ENCODE peak calls at places on chromosome 18, in seven cellular contexts. X is adipocyte, N is GM23248, R is Peyer's patch, O is upper lobe of right lung, E is astrocyte, C is cardiac muscle cell. T is an unnamed sample. For H3K27me3, the result is how much of the 10 kb centered on the place peaks cover.

GRCh38 chr18:26468931-26469340 is 79.4 kb downstream of the KCTD1 start:
- DNase-seq in X (no peak), N (no peak), E (no peak), O (no peak), R (no peak), C (no peak), T (no peak)

GRCh38 chr18:10041180-10041579 is 127.4 kb downstream of the VAPA start:
- DNase-seq in O (no peak), N (no peak), C (peak), R (peak), E (no peak), X (peak), T (no peak)

GRCh38 chr18:7272268-7273049 is 41.6 kb downstream of the LRRC30 start:
- DNase-seq in E (peak), X (peak), N (peak), R (peak), C (peak), O (peak), T (peak)

GRCh38 chr18:59616501-59616900 is 80.7 kb downstream of the CCBE1 start:
- DNase-seq in R (no peak), E (peak), N (no peak), C (peak), O (no peak), X (no peak), T (peak)

GRCh38 chr18:22286576-22286975 is 117.2 kb downstream of the GATA6 start:
- DNase-seq in C (peak), N (peak), R (peak), X (no peak), E (peak), O (peak), T (peak)

GRCh38 chr18:69580107-69580506 is 179.4 kb downstream of the DOK6 start:
- DNase-seq in O (no peak), X (peak), R (no peak), E (no peak), N (peak), C (peak), T (no peak)

GRCh38 chr18:41461058-41461560 is 493.9 kb upstream of the PIK3C3 start:
- DNase-seq in E (no peak), X (no peak), O (no peak), N (no peak), C (no peak), R (no peak), T (no peak)

GRCh38 chr18:1505856-1506255 is 601.2 kb downstream of the ADCYAP1 start:
- DNase-seq in E (no peak), N (no peak), O (no peak), X (no peak), C (no peak), R (no peak), T (no peak)

GRCh38 chr18:58335821-58336220 is 291.8 kb downstream of the NEDD4L start:
- DNase-seq in X (peak), O (no peak), E (peak), R (no peak), C (no peak), N (no peak), T (no peak)

GRCh38 chr18:70322928-70323327 is 34.1 kb downstream of the SOCS6 start:
- DNase-seq in E (peak), R (no peak), O (no peak), N (peak), C (peak), X (peak), T (peak)

GRCh38 chr18:58272779-58273500 is 228.9 kb downstream of the NEDD4L start:
- DNase-seq in E (no peak), C (no peak), N (peak), R (no peak), O (no peak), X (no peak), T (no peak)

GRCh38 chr18:8747440-8747937 is 42.1 kb downstream of the MTCL1 start:
- DNase-seq in N (peak), R (no peak), E (peak), O (no peak), C (peak), X (peak), T (no peak)

GRCh38 chr18:76328145-76328544 is 166.9 kb downstream of the ZNF516 start:
- DNase-seq in O (no peak), R (no peak), N (no peak), E (no peak), C (no peak), X (no peak), T (no peak)

GRCh38 chr18:476368-476767 is 24.1 kb downstream of the COLEC12 start:
- DNase-seq in O (no peak), X (no peak), C (no peak), N (no peak), E (no peak), R (no peak), T (no peak)

GRCh38 chr18:22550366-22550765 is 132.7 kb upstream of the CTAGE1 start:
- DNase-seq in R (no peak), N (peak), C (no peak), X (no peak), E (peak), O (no peak), T (peak)

DNA sequence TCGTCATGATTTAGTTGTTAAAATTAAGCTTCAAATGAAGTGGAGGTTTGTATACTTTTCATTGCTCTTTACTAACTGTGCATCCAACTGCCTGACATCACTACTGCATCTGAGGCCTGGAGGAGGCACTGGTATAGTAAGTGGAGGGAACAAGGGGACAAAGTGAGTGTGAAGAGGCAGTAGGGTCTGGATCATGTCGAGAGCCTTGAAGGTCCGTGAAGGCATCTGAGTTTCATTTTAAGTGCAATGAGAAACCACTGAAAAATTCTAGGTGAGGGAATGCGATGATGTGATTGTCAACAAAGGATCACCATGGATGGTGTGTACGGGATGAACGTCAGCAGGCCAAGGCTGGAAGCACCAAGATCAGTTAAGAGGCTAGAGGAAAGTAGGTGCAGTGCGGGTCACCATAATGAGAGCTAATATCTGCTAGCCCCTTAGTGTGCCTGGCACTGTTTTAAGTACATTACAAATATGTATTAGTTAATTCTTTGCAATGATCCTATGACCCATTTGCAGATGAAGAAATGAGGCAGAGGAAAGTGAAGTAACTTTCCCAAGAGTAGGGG is 96.1 kb downstream of the CABYR start:
- DNase-seq in R (no peak), X (no peak), E (no peak), N (no peak), C (peak), O (no peak), T (no peak)
- H3K27me3 ChIP-seq in R (under half), X (under half), E (under half), N (under half), C (under half), O (under half), T (under half)

DNA sequence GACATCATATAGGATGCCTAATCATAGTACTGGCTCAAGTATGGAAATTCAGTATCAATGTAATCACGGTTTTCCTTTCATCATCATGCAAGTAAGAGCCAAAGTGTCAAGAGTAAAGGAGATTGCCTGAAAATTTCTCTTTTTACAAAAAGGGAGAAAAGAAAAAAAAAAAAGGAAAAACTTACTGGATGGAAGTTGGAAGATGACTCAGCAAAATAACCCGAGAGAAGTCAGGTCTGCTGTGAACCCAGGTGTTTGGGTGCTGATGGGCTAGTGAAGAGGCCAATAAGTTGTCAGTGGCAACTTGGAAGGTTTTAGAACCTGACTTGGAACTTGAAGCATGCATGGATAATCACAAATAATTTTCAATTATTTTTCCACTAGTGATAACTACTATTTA is 441.9 kb upstream of the SLC14A2 start:
- DNase-seq in X (no peak), E (no peak), C (no peak), O (no peak), N (no peak), R (no peak), T (no peak)
- H3K27me3 ChIP-seq in X (under half), E (under half), C (half or more), O (under half), N (under half), R (under half), T (under half)

DNA sequence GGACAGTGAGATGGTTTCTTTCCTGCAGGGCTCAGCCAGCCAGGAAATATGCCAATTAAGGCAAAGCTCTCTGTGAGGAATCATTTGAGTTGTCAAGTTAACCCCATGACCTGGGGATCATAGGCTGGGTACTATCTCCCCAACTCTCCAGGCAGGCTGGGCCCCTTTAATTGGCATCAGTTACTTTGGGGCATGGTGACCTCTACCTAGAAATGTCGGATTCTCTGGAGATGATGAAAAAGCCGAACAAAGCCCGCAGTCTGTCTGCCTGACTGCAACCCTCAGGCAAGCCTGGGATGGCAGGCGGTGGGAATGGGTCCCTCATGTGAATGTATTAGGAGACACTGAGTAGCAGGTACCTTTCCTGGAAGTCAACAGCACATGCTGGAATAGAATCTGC is 193.5 kb upstream of the SMAD2 start:
- DNase-seq in C (no peak), R (no peak), N (no peak), X (no peak), E (no peak), O (no peak), T (no peak)
- H3K27me3 ChIP-seq in C (under half), R (under half), N (under half), X (under half), E (under half), O (under half), T (under half)

DNA sequence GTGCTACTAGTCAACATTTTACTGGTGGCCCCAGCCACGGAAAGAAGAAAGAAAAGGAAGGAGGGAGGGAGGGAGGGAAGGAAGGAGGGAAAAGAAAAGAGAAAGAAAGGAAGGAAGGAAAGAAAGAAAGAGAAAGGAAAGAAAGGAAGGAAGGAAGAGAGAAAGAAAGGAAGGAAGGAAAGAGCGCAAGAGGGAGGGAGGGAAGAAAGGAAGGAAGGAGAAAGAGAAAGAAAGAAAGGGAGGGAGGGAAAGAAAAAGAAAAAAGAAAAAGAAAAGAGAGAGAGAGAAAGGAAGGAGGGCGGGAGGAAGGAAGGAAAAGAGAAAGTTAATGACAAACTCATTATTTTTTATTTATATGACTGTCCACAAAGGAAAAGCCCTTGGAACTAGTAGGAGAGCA is 34.9 kb upstream of the SLC35G4 start:
- DNase-seq in N (no peak), X (no peak), R (no peak), O (no peak), C (no peak), E (no peak), T (no peak)
- H3K27me3 ChIP-seq in N (under half), X (under half), R (under half), O (under half), C (under half), E (under half), T (under half)

GRCh38 chr18:78971511-78972245 is 7.9 kb upstream of the SALL3 start:
- DNase-seq in E (no peak), X (no peak), O (no peak), N (no peak), C (no peak), R (no peak), T (no peak)

GRCh38 chr18:78972385-78972918 is 7.2 kb upstream of the SALL3 start:
- DNase-seq in R (no peak), E (no peak), N (no peak), O (no peak), C (no peak), X (no peak), T (no peak)

GRCh38 chr18:78974115-78974740 is 5.4 kb upstream of the SALL3 start:
- DNase-seq in X (no peak), C (no peak), O (no peak), E (no peak), N (no peak), R (no peak), T (no peak)

GRCh38 chr18:78973357-78974083 is 6.1 kb upstream of the SALL3 start:
- DNase-seq in E (no peak), X (no peak), N (no peak), R (no peak), O (no peak), C (no peak), T (no peak)

GRCh38 chr18:78972930-78973331 is 6.7 kb upstream of the SALL3 start:
- DNase-seq in X (no peak), C (no peak), N (no peak), R (no peak), E (no peak), O (no peak), T (no peak)
- H3K27me3 ChIP-seq in X (half or more), C (half or more), N (half or more), R (under half), E (half or more), O (half or more), T (under half)

T was measured in mammary epithelial cell.